ENCODE peak calls at places on chromosome 20, in seven cellular contexts. One of them, this sample, is unnamed.
A peak's percentile ranks its signal among the peaks of the same experiment; 100 is the strongest.

GRCh38 chr20:36550797-36551299 is 9.5 kb downstream of the MYL9 start:
- DNase-seq in AG10803: no peak
- DNase-seq in fibroblast of mammary gland: no peak
- DNase-seq in neural progenitor cell: no peak
- DNase-seq in fibroblast of villous mesenchyme: no peak
- DNase-seq in CD8-positive, alpha-beta T cell: no peak
- DNase-seq in BJ: no peak
- DNase-seq in this sample: no peak

GRCh38 chr20:49607568-49607967 is 39.6 kb upstream of the PTGIS start:
- DNase-seq in fibroblast of mammary gland: no peak
- DNase-seq in BJ: no peak
- DNase-seq in neural progenitor cell: no peak
- DNase-seq in CD8-positive, alpha-beta T cell: no peak
- DNase-seq in AG10803: no peak
- DNase-seq in fibroblast of villous mesenchyme: no peak
- DNase-seq in this sample: no peak

GRCh38 chr20:32321390-32321789 is 36.7 kb upstream of the ASXL1 start:
- DNase-seq in fibroblast of mammary gland: no peak
- DNase-seq in neural progenitor cell: no peak
- DNase-seq in fibroblast of villous mesenchyme: no peak
- DNase-seq in CD8-positive, alpha-beta T cell: no peak
- DNase-seq in AG10803: no peak
- DNase-seq in BJ: no peak
- DNase-seq in this sample: no peak

GRCh38 chr20:34262488-34263288 is 21.5 kb downstream of the ASIP start:
- DNase-seq in AG10803: peak; percentile 64
- DNase-seq in fibroblast of mammary gland: peak; percentile 75
- DNase-seq in CD8-positive, alpha-beta T cell: no peak
- DNase-seq in BJ: no peak
- DNase-seq in fibroblast of villous mesenchyme: peak; percentile 73
- DNase-seq in neural progenitor cell: no peak
- DNase-seq in this sample: no peak

GRCh38 chr20:32903666-32904175 is 45.0 kb downstream of the EFCAB8 start:
- DNase-seq in fibroblast of mammary gland: no peak
- DNase-seq in neural progenitor cell: no peak
- DNase-seq in AG10803: no peak
- DNase-seq in CD8-positive, alpha-beta T cell: no peak
- DNase-seq in BJ: no peak
- DNase-seq in fibroblast of villous mesenchyme: no peak
- DNase-seq in this sample: no peak

GRCh38 chr20:64149141-64149540 is 15.1 kb upstream of the MYT1 start:
- DNase-seq in neural progenitor cell: no peak
- DNase-seq in fibroblast of villous mesenchyme: no peak
- DNase-seq in CD8-positive, alpha-beta T cell: no peak
- DNase-seq in fibroblast of mammary gland: no peak
- DNase-seq in BJ: no peak
- DNase-seq in AG10803: no peak
- DNase-seq in this sample: no peak

GRCh38 chr20:10573273-10573950 is 100.4 kb downstream of the JAG1 start:
- DNase-seq in CD8-positive, alpha-beta T cell: no peak
- DNase-seq in AG10803: no peak
- DNase-seq in neural progenitor cell: no peak
- DNase-seq in fibroblast of mammary gland: no peak
- DNase-seq in BJ: no peak
- DNase-seq in fibroblast of villous mesenchyme: peak; percentile 47
- DNase-seq in this sample: no peak

GRCh38 chr20:8082999-8083398 is 49.1 kb upstream of the PLCB1 start:
- DNase-seq in BJ: peak; percentile 35
- DNase-seq in AG10803: peak; percentile 77
- DNase-seq in neural progenitor cell: no peak
- DNase-seq in fibroblast of villous mesenchyme: peak; percentile 95
- DNase-seq in CD8-positive, alpha-beta T cell: no peak
- DNase-seq in fibroblast of mammary gland: peak; percentile 82
- DNase-seq in this sample: no peak

GRCh38 chr20:63498950-63499332 is at the start of gene EEF1A2:
- DNase-seq in BJ: no peak
- DNase-seq in AG10803: no peak
- DNase-seq in fibroblast of mammary gland: no peak
- DNase-seq in fibroblast of villous mesenchyme: no peak
- DNase-seq in neural progenitor cell: peak; percentile 70
- DNase-seq in CD8-positive, alpha-beta T cell: peak; percentile 57
- DNase-seq in this sample: peak; percentile 23

GRCh38 chr20:46202758-46203509 is 84.8 kb downstream of the CD40 start:
- DNase-seq in CD8-positive, alpha-beta T cell: no peak
- DNase-seq in neural progenitor cell: no peak
- DNase-seq in BJ: no peak
- DNase-seq in fibroblast of mammary gland: peak; percentile 11
- DNase-seq in fibroblast of villous mesenchyme: no peak
- DNase-seq in AG10803: no peak
- DNase-seq in this sample: no peak

GRCh38 chr20:56371977-56372376 is 13.2 kb downstream of the FAM210B start:
- DNase-seq in BJ: no peak
- DNase-seq in fibroblast of villous mesenchyme: no peak
- DNase-seq in AG10803: no peak
- DNase-seq in fibroblast of mammary gland: no peak
- DNase-seq in CD8-positive, alpha-beta T cell: no peak
- DNase-seq in neural progenitor cell: no peak
- DNase-seq in this sample: no peak

GRCh38 chr20:4813076-4813838 is 91.5 kb downstream of the PRND start:
- DNase-seq in CD8-positive, alpha-beta T cell: peak; percentile 22
- DNase-seq in fibroblast of mammary gland: no peak
- DNase-seq in fibroblast of villous mesenchyme: no peak
- DNase-seq in AG10803: no peak
- DNase-seq in BJ: no peak
- DNase-seq in neural progenitor cell: no peak
- DNase-seq in this sample: no peak

GRCh38 chr20:47181056-47181862 is 175.2 kb downstream of the ZMYND8 start:
- DNase-seq in CD8-positive, alpha-beta T cell: no peak
- DNase-seq in BJ: no peak
- DNase-seq in fibroblast of villous mesenchyme: peak; percentile 38
- DNase-seq in fibroblast of mammary gland: peak; percentile 82
- DNase-seq in neural progenitor cell: peak; percentile 36
- DNase-seq in AG10803: peak; percentile 61
- DNase-seq in this sample: no peak

GRCh38 chr20:24206995-24207394 is 218.4 kb upstream of the GGTLC1 start:
- DNase-seq in BJ: no peak
- DNase-seq in CD8-positive, alpha-beta T cell: no peak
- DNase-seq in fibroblast of villous mesenchyme: no peak
- DNase-seq in neural progenitor cell: no peak
- DNase-seq in fibroblast of mammary gland: no peak
- DNase-seq in AG10803: no peak
- DNase-seq in this sample: no peak

GRCh38 chr20:51569815-51570741 is 27.6 kb upstream of the NFATC2 start:
- DNase-seq in fibroblast of mammary gland: peak; percentile 53
- DNase-seq in neural progenitor cell: no peak
- DNase-seq in AG10803: no peak
- DNase-seq in fibroblast of villous mesenchyme: no peak
- DNase-seq in CD8-positive, alpha-beta T cell: no peak
- DNase-seq in BJ: no peak
- DNase-seq in this sample: no peak

GRCh38 chr20:34536798-34537394 is 20.7 kb downstream of the DYNLRB1 start:
- DNase-seq in fibroblast of mammary gland: peak; percentile 51
- DNase-seq in CD8-positive, alpha-beta T cell: peak; percentile 42
- DNase-seq in AG10803: peak; percentile 39
- DNase-seq in BJ: no peak
- DNase-seq in fibroblast of villous mesenchyme: peak; percentile 39
- DNase-seq in neural progenitor cell: peak; percentile 65
- DNase-seq in this sample: no peak

GRCh38 chr20:1323830-1324597 is 4.9 kb downstream of the SDCBP2 start:
- DNase-seq in neural progenitor cell: no peak
- DNase-seq in AG10803: no peak
- DNase-seq in CD8-positive, alpha-beta T cell: no peak
- DNase-seq in fibroblast of mammary gland: no peak
- DNase-seq in BJ: no peak
- DNase-seq in fibroblast of villous mesenchyme: peak; percentile 22
- DNase-seq in this sample: no peak

GRCh38 chr20:52536841-52537400 is 345.3 kb upstream of the ZFP64 start:
- DNase-seq in CD8-positive, alpha-beta T cell: no peak
- DNase-seq in fibroblast of villous mesenchyme: peak; percentile 55
- DNase-seq in neural progenitor cell: no peak
- DNase-seq in fibroblast of mammary gland: no peak
- DNase-seq in AG10803: no peak
- DNase-seq in BJ: no peak
- DNase-seq in this sample: no peak

GRCh38 chr20:50628326-50628725 is 63.0 kb downstream of the RIPOR3 start:
- DNase-seq in fibroblast of villous mesenchyme: no peak
- DNase-seq in fibroblast of mammary gland: no peak
- DNase-seq in AG10803: no peak
- DNase-seq in neural progenitor cell: peak; percentile 32
- DNase-seq in BJ: no peak
- DNase-seq in CD8-positive, alpha-beta T cell: no peak
- DNase-seq in this sample: no peak

GRCh38 chr20:58636396-58636982 is 14.6 kb upstream of the STX16 start:
- DNase-seq in CD8-positive, alpha-beta T cell: no peak
- DNase-seq in fibroblast of mammary gland: no peak
- DNase-seq in neural progenitor cell: no peak
- DNase-seq in BJ: no peak
- DNase-seq in fibroblast of villous mesenchyme: no peak
- DNase-seq in AG10803: no peak
- DNase-seq in this sample: no peak

DNA sequence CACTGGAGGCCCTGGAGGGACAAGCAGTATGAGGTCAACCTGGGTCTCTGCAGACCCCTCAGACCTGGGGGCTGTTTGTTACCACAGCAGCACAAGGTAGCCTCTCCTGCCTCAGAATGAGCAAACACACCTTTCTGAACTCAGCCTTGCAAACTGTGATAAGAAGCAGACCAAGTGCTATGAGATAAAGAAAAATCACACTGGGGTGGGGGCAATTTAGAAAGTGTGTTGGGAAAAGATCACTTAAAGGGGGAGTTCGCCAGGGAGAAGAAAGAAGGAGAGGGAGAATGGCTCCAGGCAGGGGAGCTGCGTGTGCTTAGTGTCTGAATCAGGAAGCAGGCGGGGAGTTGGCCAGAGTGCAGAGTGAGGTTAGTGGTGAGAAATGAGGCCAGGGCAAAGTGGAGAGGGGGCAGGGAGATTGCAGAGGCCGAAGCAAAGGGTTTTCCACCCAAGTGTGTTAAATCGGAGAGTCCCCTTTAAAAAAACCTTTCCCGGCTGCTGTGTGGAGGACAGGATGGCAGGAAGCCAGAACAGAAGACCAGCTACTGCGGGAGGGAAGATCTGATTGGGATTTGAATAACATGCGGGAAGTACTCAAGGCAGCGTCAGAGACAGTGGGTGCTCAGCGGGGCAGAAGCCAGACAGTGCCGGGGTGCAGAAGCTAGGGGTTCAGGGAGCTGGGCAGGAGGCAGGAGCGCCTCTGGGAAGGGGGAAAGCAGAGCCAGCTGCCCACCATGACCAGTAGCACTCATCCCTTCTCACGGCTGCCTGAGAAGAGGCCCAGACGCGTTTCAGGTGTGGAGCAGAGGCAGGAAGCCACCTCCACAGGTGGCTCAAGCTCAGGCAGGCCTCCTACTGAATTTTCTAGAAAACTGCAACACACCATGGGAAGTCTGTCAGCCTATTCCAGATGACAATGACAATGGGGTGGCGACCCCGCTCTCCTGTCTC is 9.0 kb downstream of the ADA start:
- DNase-seq in BJ: no peak
- DNase-seq in fibroblast of villous mesenchyme: peak; percentile 95
- DNase-seq in CD8-positive, alpha-beta T cell: peak; percentile 26
- DNase-seq in neural progenitor cell: peak; percentile 29
- DNase-seq in fibroblast of mammary gland: peak; percentile 90
- DNase-seq in AG10803: peak; percentile 79
- DNase-seq in this sample: no peak
- TF ChIP-seq CTCF in BJ: no peak
- TF ChIP-seq CTCF in fibroblast of villous mesenchyme: no peak
- TF ChIP-seq CTCF in CD8-positive, alpha-beta T cell: peak; percentile 44
- TF ChIP-seq CTCF in neural progenitor cell: no peak
- TF ChIP-seq CTCF in fibroblast of mammary gland: no peak
- TF ChIP-seq CTCF in AG10803: peak; percentile 4
- TF ChIP-seq CTCF in this sample: peak; percentile 21

DNA sequence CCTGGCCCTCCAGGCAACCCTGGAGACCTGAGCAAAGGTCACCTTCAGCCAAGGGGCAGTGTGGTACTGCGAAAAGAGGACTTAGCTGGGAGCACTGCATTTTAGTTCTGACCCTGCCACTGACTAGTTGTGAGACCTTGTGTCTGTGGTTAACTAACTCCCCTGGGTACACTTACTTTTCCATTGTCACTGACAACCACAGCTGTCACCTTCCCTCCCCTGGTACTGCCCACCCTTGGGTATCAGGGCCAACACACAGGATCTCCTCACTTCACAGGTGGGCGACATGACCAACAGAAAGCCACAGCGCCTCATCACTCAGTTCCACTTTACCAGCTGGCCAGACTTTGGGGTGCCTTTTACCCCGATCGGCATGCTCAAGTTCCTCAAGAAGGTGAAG is 21.6 kb upstream of the GNRH2 start:
- DNase-seq in AG10803: no peak
- DNase-seq in BJ: no peak
- DNase-seq in neural progenitor cell: no peak
- DNase-seq in fibroblast of villous mesenchyme: no peak
- DNase-seq in fibroblast of mammary gland: no peak
- DNase-seq in CD8-positive, alpha-beta T cell: no peak
- DNase-seq in this sample: no peak
- TF ChIP-seq CTCF in AG10803: no peak
- TF ChIP-seq CTCF in BJ: no peak
- TF ChIP-seq CTCF in neural progenitor cell: no peak
- TF ChIP-seq CTCF in fibroblast of villous mesenchyme: no peak
- TF ChIP-seq CTCF in fibroblast of mammary gland: no peak
- TF ChIP-seq CTCF in CD8-positive, alpha-beta T cell: no peak
- TF ChIP-seq CTCF in this sample: no peak

GRCh38 chr20:62137092-62137384 is 6.2 kb downstream of the PSMA7 start:
- DNase-seq in CD8-positive, alpha-beta T cell: no peak
- DNase-seq in fibroblast of mammary gland: no peak
- DNase-seq in AG10803: no peak
- DNase-seq in BJ: no peak
- DNase-seq in fibroblast of villous mesenchyme: no peak
- DNase-seq in neural progenitor cell: no peak
- DNase-seq in this sample: no peak
- TF ChIP-seq CTCF in CD8-positive, alpha-beta T cell: peak; percentile 18
- TF ChIP-seq CTCF in fibroblast of mammary gland: no peak
- TF ChIP-seq CTCF in AG10803: no peak
- TF ChIP-seq CTCF in BJ: no peak
- TF ChIP-seq CTCF in fibroblast of villous mesenchyme: no peak
- TF ChIP-seq CTCF in neural progenitor cell: no peak
- TF ChIP-seq CTCF in this sample: no peak

GRCh38 chr20:21238818-21239530 is 64.2 kb upstream of the XRN2 start:
- DNase-seq in CD8-positive, alpha-beta T cell: no peak
- DNase-seq in neural progenitor cell: no peak
- DNase-seq in BJ: no peak
- DNase-seq in fibroblast of villous mesenchyme: no peak
- DNase-seq in AG10803: no peak
- DNase-seq in fibroblast of mammary gland: no peak
- DNase-seq in this sample: no peak

GRCh38 chr20:21238400-21238799 is 64.7 kb upstream of the XRN2 start:
- DNase-seq in fibroblast of villous mesenchyme: no peak
- DNase-seq in AG10803: no peak
- DNase-seq in fibroblast of mammary gland: no peak
- DNase-seq in neural progenitor cell: no peak
- DNase-seq in CD8-positive, alpha-beta T cell: no peak
- DNase-seq in BJ: no peak
- DNase-seq in this sample: no peak

GRCh38 chr20:21237956-21238355 is 65.2 kb upstream of the XRN2 start:
- DNase-seq in neural progenitor cell: no peak
- DNase-seq in BJ: no peak
- DNase-seq in fibroblast of mammary gland: no peak
- DNase-seq in AG10803: no peak
- DNase-seq in fibroblast of villous mesenchyme: no peak
- DNase-seq in CD8-positive, alpha-beta T cell: no peak
- DNase-seq in this sample: no peak

GRCh38 chr20:21241400-21241799 is 61.7 kb upstream of the XRN2 start:
- DNase-seq in AG10803: no peak
- DNase-seq in fibroblast of villous mesenchyme: no peak
- DNase-seq in CD8-positive, alpha-beta T cell: no peak
- DNase-seq in fibroblast of mammary gland: no peak
- DNase-seq in neural progenitor cell: no peak
- DNase-seq in BJ: no peak
- DNase-seq in this sample: no peak

GRCh38 chr20:21240394-21240793 is 62.7 kb upstream of the XRN2 start:
- DNase-seq in neural progenitor cell: peak; percentile 33
- DNase-seq in CD8-positive, alpha-beta T cell: no peak
- DNase-seq in fibroblast of villous mesenchyme: no peak
- DNase-seq in AG10803: no peak
- DNase-seq in BJ: no peak
- DNase-seq in fibroblast of mammary gland: no peak
- DNase-seq in this sample: no peak
- TF ChIP-seq CTCF in neural progenitor cell: peak; percentile 34
- TF ChIP-seq CTCF in CD8-positive, alpha-beta T cell: no peak
- TF ChIP-seq CTCF in fibroblast of villous mesenchyme: no peak
- TF ChIP-seq CTCF in AG10803: no peak
- TF ChIP-seq CTCF in BJ: no peak
- TF ChIP-seq CTCF in fibroblast of mammary gland: no peak
- TF ChIP-seq CTCF in this sample: peak; percentile 33